ENCODE peak calls at places on chromosome 20, in six cellular contexts. X, M, G, N, F and H are unnamed samples.

GRCh38 chr20:41094656-41095055 is 42.7 kb upstream of the PLCG1 start:
- DNase-seq in X (no peak), M (no peak), G (no peak), N (no peak), F (no peak), H (no peak)

GRCh38 chr20:25223765-25224720 is 23.8 kb upstream of the PYGB start:
- DNase-seq in X (no peak), M (no peak), G (no peak), N (no peak), F (no peak), H (no peak)

GRCh38 chr20:61317966-61318520 is 66.0 kb downstream of the CDH4 start:
- DNase-seq in X (no peak), M (no peak), G (no peak), N (no peak), F (no peak), H (no peak)

GRCh38 chr20:32325706-32326506 is 32.2 kb upstream of the ASXL1 start:
- DNase-seq in X (peak), M (no peak), G (peak), N (no peak), F (no peak), H (no peak)

GRCh38 chr20:2900845-2901592 is 27.7 kb downstream of the PTPRA start:
- DNase-seq in X (no peak), M (no peak), G (no peak), N (no peak), F (no peak), H (no peak)

GRCh38 chr20:45823949-45824835 is 2.9 kb downstream of the TNNC2 start:
- DNase-seq in X (no peak), M (no peak), G (peak), N (no peak), F (peak), H (peak)

GRCh38 chr20:51431321-51431720 is 111.2 kb downstream of the NFATC2 start:
- DNase-seq in X (no peak), M (no peak), G (no peak), N (no peak), F (no peak), H (no peak)

GRCh38 chr20:7843613-7844012 is 96.6 kb downstream of the HAO1 start:
- DNase-seq in X (no peak), M (peak), G (no peak), N (no peak), F (no peak), H (no peak)

GRCh38 chr20:53336892-53337291 is 256.7 kb downstream of the ZNF217 start:
- DNase-seq in X (no peak), M (no peak), G (no peak), N (no peak), F (no peak), H (no peak)

GRCh38 chr20:6768228-6769185 is 1.0 kb downstream of the BMP2 start:
- DNase-seq in X (peak), M (no peak), G (peak), N (peak), F (no peak), H (no peak)

GRCh38 chr20:42646250-42646649 is 543.5 kb downstream of the PTPRT start:
- DNase-seq in X (no peak), M (no peak), G (no peak), N (no peak), F (no peak), H (no peak)

DNA sequence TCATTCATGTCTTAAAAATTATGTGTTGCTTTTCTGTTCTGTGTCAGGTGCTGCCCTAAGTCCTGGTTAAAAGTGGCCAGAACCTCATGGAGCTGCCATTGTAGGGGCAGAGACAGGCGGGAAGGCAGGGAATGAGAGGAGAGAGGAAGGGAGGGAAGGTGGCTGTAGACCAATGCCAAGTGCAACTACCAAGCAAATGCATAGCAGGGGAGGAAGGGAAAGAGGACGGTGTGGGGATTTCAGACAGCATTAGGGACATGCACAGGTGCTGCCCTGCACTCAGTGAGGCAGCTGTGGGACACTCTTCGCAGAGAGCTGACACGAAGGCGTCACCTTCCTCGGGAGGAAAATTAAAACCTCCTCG is 21.0 kb downstream of the GGTLC1 start:
- DNase-seq in X (no peak), M (no peak), G (no peak), N (no peak), F (no peak), H (no peak)
- H3K27ac ChIP-seq in X (no peak), M (no peak), G (no peak), N (no peak), F (no peak), H (no peak)

DNA sequence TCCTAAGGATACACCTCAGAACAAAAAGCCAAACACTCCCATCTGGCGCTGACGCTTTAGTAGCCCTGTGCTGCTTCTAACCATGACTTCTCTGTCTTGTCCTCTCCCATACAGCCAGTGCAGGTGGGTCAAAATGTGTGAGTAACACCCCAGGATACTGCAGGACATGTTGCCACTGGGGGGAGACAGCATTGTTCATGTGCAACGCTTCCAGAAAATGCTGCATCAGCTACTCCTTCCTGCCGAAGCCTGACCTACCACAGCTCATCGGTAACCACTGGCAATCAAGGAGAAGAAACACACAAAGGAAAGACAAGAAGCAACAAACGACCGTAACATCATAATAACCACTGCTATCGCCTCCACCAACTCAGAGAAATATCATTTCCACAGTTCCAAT is 1.4 kb downstream of the DEFB132 start:
- DNase-seq in X (peak), M (no peak), G (no peak), N (no peak), F (peak), H (no peak)
- TF ChIP-seq CTCF in X (no peak), M (peak), G (no peak), N (no peak), F (no peak), H (no peak)

DNA sequence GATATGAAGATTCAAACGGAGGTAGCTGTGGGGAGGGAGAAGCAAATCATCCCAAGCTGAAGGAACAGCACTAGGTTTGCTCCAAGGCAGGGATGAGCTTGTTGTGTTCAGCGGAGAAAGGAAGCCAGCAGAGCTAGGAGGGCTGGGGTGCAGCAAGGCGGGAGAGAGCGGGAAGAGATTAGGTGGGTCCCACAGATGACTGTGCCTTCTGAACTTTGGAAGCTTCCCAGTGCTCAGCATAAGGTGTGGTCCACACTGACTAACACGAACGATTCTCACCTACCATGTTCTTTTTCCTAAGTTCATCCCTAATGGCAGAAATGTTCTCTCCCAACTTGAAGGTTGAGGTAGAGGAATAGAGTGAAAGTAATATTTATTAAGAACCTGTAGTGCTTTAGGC is 1.2 kb downstream of the RAE1 start:
- DNase-seq in X (no peak), M (no peak), G (no peak), N (no peak), F (no peak), H (no peak)
- H3K27ac ChIP-seq in X (no peak), M (no peak), G (no peak), N (no peak), F (peak), H (no peak)

DNA sequence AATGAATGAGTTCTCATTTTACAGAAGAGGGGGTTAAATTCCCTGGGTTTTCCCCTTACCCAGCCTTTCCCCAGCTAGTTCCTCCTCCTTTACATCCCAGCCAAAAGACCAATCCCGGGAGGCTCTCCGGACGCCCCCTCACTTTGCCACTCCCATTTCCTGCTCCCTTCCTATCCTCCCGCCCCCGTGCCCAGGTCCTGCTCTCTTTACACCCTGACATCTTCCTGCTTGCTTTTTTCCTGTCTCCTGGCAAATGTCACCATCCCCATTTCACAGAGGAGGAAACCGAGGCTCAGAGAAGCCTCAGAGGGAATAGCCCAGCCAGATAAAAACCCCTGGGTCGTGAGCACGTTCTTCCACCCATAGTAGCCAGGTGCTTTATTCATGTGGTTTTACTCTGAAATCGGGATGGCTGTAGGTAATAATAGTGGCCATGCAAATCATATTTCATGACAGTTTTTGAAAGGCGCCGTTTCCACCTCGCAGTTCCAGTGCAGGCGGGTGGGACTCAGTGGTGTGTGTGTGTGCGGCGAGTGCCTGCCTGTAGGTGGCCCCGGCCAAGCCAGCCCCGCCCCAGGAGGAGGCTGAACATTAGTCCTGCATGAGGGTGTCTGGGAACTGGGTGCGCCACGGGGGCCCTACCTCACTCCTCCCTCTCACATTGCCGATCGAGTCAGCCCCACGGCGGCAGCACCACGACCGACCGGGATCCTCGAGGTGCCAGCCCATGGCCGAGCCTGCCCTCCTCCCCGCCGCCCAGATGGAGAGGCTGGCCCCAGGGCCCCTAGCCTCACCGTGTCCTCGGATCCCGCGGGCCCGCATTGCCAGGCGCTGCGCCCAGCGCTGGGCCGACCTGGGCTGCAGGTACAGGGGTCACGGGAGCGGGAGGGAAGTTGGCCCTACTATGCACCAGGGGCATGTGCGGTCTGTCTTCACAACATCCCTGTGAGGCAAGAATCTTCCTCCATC is at the start of gene ARHGAP40:
- DNase-seq in X (no peak), M (no peak), G (no peak), N (no peak), F (no peak), H (no peak)
- TF ChIP-seq CTCF in X (peak), M (peak), G (no peak), N (no peak), F (no peak), H (no peak)

DNA sequence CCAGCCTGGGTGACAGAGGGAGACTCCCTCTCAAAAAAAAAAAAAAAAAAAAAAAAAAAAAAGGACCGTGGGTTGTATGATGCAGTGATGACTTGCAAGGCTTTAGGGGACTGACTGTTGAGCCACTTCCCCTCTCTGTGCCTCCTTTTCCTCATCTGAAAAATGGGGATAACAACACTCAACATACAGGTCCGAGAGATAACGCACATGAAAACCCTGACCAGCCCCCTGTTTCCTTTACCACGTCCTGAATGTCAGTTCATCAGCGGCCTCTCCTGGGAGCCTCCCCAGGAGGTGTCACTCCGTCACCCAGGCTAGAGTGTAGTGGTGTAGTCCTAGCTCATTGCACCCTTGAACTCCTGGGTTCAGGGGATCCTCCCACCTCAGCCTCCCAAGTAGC is 3.9 kb downstream of the SLA2 start:
- DNase-seq in X (no peak), M (no peak), G (no peak), N (no peak), F (no peak), H (no peak)
- H3K27ac ChIP-seq in X (no peak), M (no peak), G (no peak), N (no peak), F (no peak), H (no peak)

GRCh38 chr20:35601021-35601973 is 14.3 kb upstream of the SPAG4 start:
- DNase-seq in X (peak), M (peak), G (peak), N (no peak), F (peak), H (peak)
- TF ChIP-seq CTCF in X (peak), M (peak), G (peak), N (peak), F (peak), H (peak)

DNA sequence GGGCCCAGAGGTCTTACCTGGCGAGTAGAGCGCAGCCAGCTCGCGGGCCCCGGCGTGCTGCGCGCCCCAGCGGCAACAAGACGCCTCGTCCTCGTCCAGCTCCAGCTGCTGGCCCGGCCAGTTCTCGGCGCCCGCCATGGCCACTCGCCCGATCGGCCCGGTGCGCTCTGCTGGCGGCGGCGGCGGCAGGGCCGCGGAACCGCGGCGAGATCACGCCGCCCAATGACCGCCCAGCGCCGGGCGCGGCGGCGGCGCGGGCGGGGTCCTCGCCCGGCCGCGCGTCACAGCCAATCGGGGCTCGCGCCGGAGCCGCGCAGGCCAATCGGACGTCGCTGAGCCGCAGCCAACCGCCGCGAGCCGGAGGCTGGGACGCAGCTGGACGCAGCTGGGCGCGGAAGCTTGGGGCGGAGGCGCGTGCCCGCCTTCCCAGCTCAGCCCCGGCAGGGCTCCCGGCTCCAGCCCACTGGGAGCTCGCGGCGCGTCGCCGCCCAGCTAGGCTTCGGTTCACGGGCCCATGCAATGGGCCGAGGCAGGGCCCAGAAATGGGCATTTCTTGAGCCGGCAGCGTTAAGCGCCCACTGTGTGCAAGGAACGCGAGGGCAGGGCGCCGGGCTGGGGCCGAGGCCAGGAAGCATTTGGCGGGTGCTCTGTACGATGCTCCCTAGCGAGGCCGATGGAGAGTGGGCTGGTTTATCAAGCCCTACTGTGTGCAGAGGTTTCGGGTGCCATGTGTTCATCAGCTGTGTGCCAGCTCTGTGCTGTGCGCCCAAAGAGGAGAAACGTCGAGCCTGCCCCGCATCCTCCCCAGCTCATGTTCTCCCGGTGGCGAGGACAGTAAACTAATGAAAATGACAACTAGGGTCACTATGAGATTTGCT is at the start of gene PEDS1:
- DNase-seq in X (peak), M (peak), G (peak), N (peak), F (peak), H (peak)
- H3K27ac ChIP-seq in X (peak), M (peak), G (peak), N (peak), F (peak), H (peak)

GRCh38 chr20:44467289-44467883 is 8.3 kb upstream of the TTPAL start:
- DNase-seq in X (no peak), M (no peak), G (no peak), N (peak), F (no peak), H (no peak)

GRCh38 chr20:44470327-44470726 is 5.3 kb upstream of the TTPAL start:
- DNase-seq in X (no peak), M (no peak), G (no peak), N (no peak), F (no peak), H (no peak)

GRCh38 chr20:44475372-44475693 is 341 bp upstream of the TTPAL start:
- DNase-seq in X (no peak), M (no peak), G (no peak), N (no peak), F (no peak), H (no peak)

GRCh38 chr20:44468044-44468782 is 7.5 kb upstream of the TTPAL start:
- DNase-seq in X (no peak), M (no peak), G (no peak), N (no peak), F (no peak), H (no peak)

GRCh38 chr20:44471481-44471882 is 4.2 kb upstream of the TTPAL start:
- DNase-seq in X (no peak), M (no peak), G (no peak), N (no peak), F (no peak), H (no peak)
- TF ChIP-seq CTCF in X (peak), M (peak), G (peak), N (no peak), F (no peak), H (no peak)

GRCh38 chr20:47970282-47970903 is 185.1 kb upstream of the SULF2 start:
- DNase-seq in X (no peak), M (no peak), G (no peak), N (no peak), F (no peak), H (no peak)
- H3K27ac ChIP-seq in X (no peak), M (no peak), G (no peak), N (no peak), F (no peak), H (no peak)

DNA sequence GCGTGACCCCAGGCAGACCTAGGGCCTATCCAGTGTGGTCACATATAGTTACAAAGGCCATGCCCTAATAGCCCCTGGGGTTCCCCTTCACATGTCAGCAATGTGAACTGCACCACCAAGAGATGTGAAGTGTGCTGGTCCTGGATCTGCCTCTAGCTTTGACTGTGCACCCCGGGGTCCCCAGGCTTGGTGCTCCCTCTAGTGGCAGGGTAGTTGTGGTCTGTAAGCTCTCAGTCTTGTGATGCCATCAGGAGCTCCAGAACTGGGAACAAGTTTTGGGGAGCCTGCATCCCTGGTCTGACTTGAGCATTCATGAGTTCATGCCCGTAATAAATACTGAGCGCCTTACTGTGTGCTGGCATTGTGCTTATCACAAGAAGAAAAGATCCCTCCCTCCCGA is 143.4 kb downstream of the DHX35 start:
- DNase-seq in X (no peak), M (no peak), G (no peak), N (no peak), F (no peak), H (no peak)
- TF ChIP-seq CTCF in X (peak), M (no peak), G (no peak), N (no peak), F (no peak), H (no peak)